ENCODE peak calls at places on chromosomes 4 and X, in nine cellular contexts. X, D, S, Z, Q, G, P, U and O are unnamed samples.

GRCh38 chr4:40057540-40058091 is 966 bp downstream of the N4BP2 start:
- DNase-seq in X (peak; percentile 84), D (peak; percentile 97), S (peak; percentile 61), Z (peak; percentile 95), Q (peak; percentile 92), G (peak; percentile 84), P (peak; percentile 82), U (peak; percentile 65), O (peak; percentile 79)

GRCh38 chrX:37652053-37652452 is 33.5 kb upstream of the XK start:
- DNase-seq in X (no peak), D (no peak), S (no peak), Z (no peak), Q (peak; percentile 45), G (no peak), P (no peak), U (no peak), O (no peak)

GRCh38 chr4:1191621-1192020 is 19.2 kb upstream of the SPON2 start:
- DNase-seq in X (no peak), D (no peak), S (peak; percentile 39), Z (no peak), Q (peak; percentile 33), G (peak; percentile 27), P (no peak), U (no peak), O (no peak)

GRCh38 chr4:78379991-78380739 is 171.4 kb upstream of the ANXA3 start:
- DNase-seq in X (no peak), D (peak; percentile 59), S (peak; percentile 37), Z (peak; percentile 2), Q (no peak), G (no peak), P (no peak), U (no peak), O (no peak)

GRCh38 chr4:2178986-2179385 is 62.9 kb downstream of the HAUS3 start:
- DNase-seq in X (no peak), D (no peak), S (no peak), Z (no peak), Q (no peak), G (no peak), P (no peak), U (no peak), O (no peak)

GRCh38 chrX:149461746-149462145 is 43.4 kb downstream of the IDS start:
- DNase-seq in X (no peak), D (no peak), S (no peak), Z (no peak), Q (no peak), G (no peak), P (no peak), U (no peak), O (no peak)

GRCh38 chr4:84547211-84547610 is 35.7 kb upstream of the CDS1 start:
- DNase-seq in X (no peak), D (no peak), S (no peak), Z (no peak), Q (no peak), G (no peak), P (no peak), U (no peak), O (no peak)

GRCh38 chrX:74349387-74349786 is 45.4 kb downstream of the ZCCHC13 start:
- DNase-seq in X (no peak), D (peak; percentile 85), S (no peak), Z (no peak), Q (no peak), G (no peak), P (no peak), U (no peak), O (no peak)

GRCh38 chrX:133335027-133335426 is 80.3 kb downstream of the GPC4 start:
- DNase-seq in X (no peak), D (no peak), S (no peak), Z (peak; percentile 13), Q (no peak), G (no peak), P (no peak), U (no peak), O (peak; percentile 1)

GRCh38 chr4:10732235-10732975 is 47.8 kb upstream of the CLNK start:
- DNase-seq in X (no peak), D (no peak), S (no peak), Z (no peak), Q (no peak), G (no peak), P (no peak), U (no peak), O (peak; percentile 58)

GRCh38 chr4:159048166-159048886 is 54.6 kb upstream of the RAPGEF2 start:
- DNase-seq in X (peak; percentile 85), D (peak; percentile 94), S (peak; percentile 73), Z (peak; percentile 47), Q (peak; percentile 71), G (peak; percentile 77), P (no peak), U (no peak), O (no peak)

GRCh38 chrX:109859673-109860072 is 126.6 kb upstream of the ACSL4 start:
- DNase-seq in X (no peak), D (no peak), S (no peak), Z (no peak), Q (no peak), G (no peak), P (no peak), U (no peak), O (no peak)

GRCh38 chr4:126241631-126242030 is 926.9 kb downstream of the FAT4 start:
- DNase-seq in X (no peak), D (no peak), S (no peak), Z (no peak), Q (no peak), G (no peak), P (no peak), U (no peak), O (no peak)

GRCh38 chrX:23919706-23920320 is 12.0 kb downstream of the CXorf58 start:
- DNase-seq in X (no peak), D (no peak), S (no peak), Z (no peak), Q (peak; percentile 83), G (no peak), P (no peak), U (no peak), O (no peak)

DNA sequence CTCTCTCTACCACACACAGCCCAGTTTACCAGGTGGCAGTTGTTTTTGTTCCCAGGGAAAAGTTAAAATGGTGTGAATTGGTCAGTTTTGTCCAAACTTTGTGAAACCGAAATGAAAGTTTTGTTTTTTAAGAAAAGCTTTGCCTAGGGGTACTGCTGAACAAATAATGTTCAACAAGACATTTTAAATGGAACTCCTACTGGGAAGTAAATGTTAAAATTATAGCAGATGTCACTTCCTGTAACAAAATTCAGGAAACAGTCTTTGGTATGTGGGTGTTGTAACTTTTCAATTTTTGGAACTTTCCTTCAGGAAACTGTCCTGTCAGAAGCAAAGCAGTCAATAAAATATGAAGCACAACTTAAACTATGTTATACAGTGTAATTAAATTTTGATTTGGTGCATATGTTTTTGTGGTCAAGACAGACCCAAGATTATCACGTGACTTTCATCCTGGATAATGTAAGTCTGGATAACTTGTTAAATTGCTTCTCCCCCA is 79.5 kb downstream of the AFF1 start:
- DNase-seq in X (no peak), D (peak; percentile 24), S (no peak), Z (no peak), Q (no peak), G (no peak), P (no peak), U (no peak), O (no peak)
- H3K4me1 ChIP-seq in X (no peaks in the 10 kb centered on the region), D (peaks cover 12% of the 10 kb centered on the region), S (peaks cover 56% of the 10 kb centered on the region), Z (peaks cover 93% of the 10 kb centered on the region), Q (peaks cover 39% of the 10 kb centered on the region), G (peaks cover 99% of the 10 kb centered on the region), P (peaks cover 27% of the 10 kb centered on the region), U (peaks cover 69% of the 10 kb centered on the region), O (peaks cover 16% of the 10 kb centered on the region)

GRCh38 chrX:145484740-145485139 is 237.4 kb downstream of the SPANXN1 start:
- DNase-seq in X (no peak), D (no peak), S (no peak), Z (no peak), Q (no peak), G (no peak), P (no peak), U (no peak), O (no peak)
- H3K9me3 ChIP-seq in X (no peaks in the 10 kb centered on the region), D (no peaks in the 10 kb centered on the region), S (no peaks in the 10 kb centered on the region), Z (no peaks in the 10 kb centered on the region), Q (peaks cover 18% of the 10 kb centered on the region), G (no peaks in the 10 kb centered on the region), P (no peaks in the 10 kb centered on the region), U (no peaks in the 10 kb centered on the region), O (no peaks in the 10 kb centered on the region)

GRCh38 chrX:3044196-3044595 is 2.9 kb downstream of the ARSF start:
- DNase-seq in X (no peak), D (peak; percentile 47), S (no peak), Z (no peak), Q (peak; percentile 9), G (no peak), P (no peak), U (no peak), O (no peak)

GRCh38 chrX:3044671-3045070 is 3.4 kb downstream of the ARSF start:
- DNase-seq in X (peak; percentile 66), D (no peak), S (no peak), Z (no peak), Q (peak; percentile 30), G (no peak), P (no peak), U (no peak), O (no peak)

GRCh38 chrX:3046253-3046909 is 5.1 kb downstream of the ARSF start:
- DNase-seq in X (no peak), D (no peak), S (no peak), Z (no peak), Q (peak; percentile 16), G (no peak), P (no peak), U (no peak), O (no peak)
- H3K4me1 ChIP-seq in X (no peaks in the 10 kb centered on the region), D (no peaks in the 10 kb centered on the region), S (no peaks in the 10 kb centered on the region), Z (no peaks in the 10 kb centered on the region), Q (no peaks in the 10 kb centered on the region), G (no peaks in the 10 kb centered on the region), P (no peaks in the 10 kb centered on the region), U (no peaks in the 10 kb centered on the region), O (no peaks in the 10 kb centered on the region)

GRCh38 chrX:39302838-39303237 is 501.6 kb downstream of the MID1IP1 start:
- DNase-seq in X (no peak), D (no peak), S (no peak), Z (no peak), Q (no peak), G (no peak), P (no peak), U (no peak), O (no peak)

GRCh38 chrX:39296472-39296871 is 495.2 kb downstream of the MID1IP1 start:
- DNase-seq in X (no peak), D (no peak), S (no peak), Z (no peak), Q (no peak), G (no peak), P (no peak), U (no peak), O (no peak)

GRCh38 chrX:39299615-39300014 is 498.4 kb downstream of the MID1IP1 start:
- DNase-seq in X (no peak), D (no peak), S (no peak), Z (no peak), Q (no peak), G (no peak), P (no peak), U (no peak), O (no peak)

GRCh38 chrX:39301041-39301440 is 499.8 kb downstream of the MID1IP1 start:
- DNase-seq in X (no peak), D (no peak), S (no peak), Z (no peak), Q (no peak), G (no peak), P (no peak), U (no peak), O (no peak)

DNA sequence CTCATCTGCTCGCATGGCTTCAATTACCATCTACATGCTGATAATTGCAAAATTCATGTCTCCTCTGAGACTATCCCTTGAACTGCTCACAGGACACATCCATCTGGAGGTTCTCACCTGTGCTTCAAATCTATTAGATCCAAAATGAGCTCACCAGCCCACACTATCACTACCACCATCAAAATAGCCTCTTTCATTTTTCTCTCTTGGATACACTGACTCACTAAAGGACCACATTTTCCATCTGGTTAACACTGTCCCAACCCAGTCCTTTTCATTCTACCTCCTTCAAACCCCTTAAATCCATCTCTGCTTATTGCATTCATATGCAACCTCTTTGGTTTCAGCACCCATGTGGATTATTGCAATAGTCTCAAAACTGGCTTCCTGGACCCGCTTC is 497.6 kb downstream of the MID1IP1 start:
- DNase-seq in X (no peak), D (no peak), S (no peak), Z (no peak), Q (no peak), G (no peak), P (no peak), U (no peak), O (no peak)
- H3K9me3 ChIP-seq in X (no peaks in the 10 kb centered on the region), D (no peaks in the 10 kb centered on the region), S (peaks cover 9% of the 10 kb centered on the region), Z (no peaks in the 10 kb centered on the region), Q (peaks cover 19% of the 10 kb centered on the region), G (no peaks in the 10 kb centered on the region), P (peaks cover 14% of the 10 kb centered on the region), U (no peaks in the 10 kb centered on the region), O (no peaks in the 10 kb centered on the region)